ENCODE peak calls at places on chromosomes 2 and 18, in six cellular contexts. Q is sigmoid colon; I is GM23248; V is activated T-helper 1 cell treated with anti-CD3 and anti-CD28 coated beads, Interleukin-12 subunit alpha, Interleukin-12 subunit beta, Interleukin-2, Interleukin-4 antibody, amounts not matched to agents 30 ng/mL and 10 ng/mL and 1 ng/mL, durations not matched to agents 14 hours and 24 hours and 36 hours; M is aorta; A is activated CD8-positive, alpha-beta memory T cell treated with anti-CD3 and anti-CD28 coated beads for 24 hours. K is an unnamed sample.

GRCh38 chr2:144514731-144515424 is 5.0 kb downstream of the ZEB2 start:
- DNase-seq in Q (no peak), I (peak), V (no peak), M (no peak), A (no peak), K (no peak)

GRCh38 chr2:71785550-71785951 is 332.2 kb downstream of the DYSF start:
- DNase-seq in Q (no peak), I (no peak), V (no peak), M (no peak), A (peak), K (no peak)

GRCh38 chr18:26920644-26921043 is 55.1 kb upstream of the AQP4 start:
- DNase-seq in Q (no peak), I (no peak), V (no peak), M (no peak), A (no peak), K (no peak)

GRCh38 chr2:42054657-42055430 is 7.0 kb downstream of the PKDCC start:
- DNase-seq in Q (no peak), I (no peak), V (no peak), M (no peak), A (no peak), K (no peak)

GRCh38 chr2:126976721-126977328 is 78.1 kb downstream of the TEX51 start:
- DNase-seq in Q (no peak), I (no peak), V (no peak), M (no peak), A (no peak), K (no peak)

GRCh38 chr2:241852116-241852980 is 6.3 kb downstream of the PDCD1 start:
- DNase-seq in Q (peak), I (no peak), V (no peak), M (peak), A (peak), K (no peak)

GRCh38 chr18:32469190-32469611 is 1.5 kb downstream of the GAREM1 start:
- DNase-seq in Q (peak), I (peak), V (no peak), M (peak), A (no peak), K (peak)

GRCh38 chr2:101985101-101985792 is 6.5 kb upstream of the IL1R2 start:
- DNase-seq in Q (no peak), I (no peak), V (no peak), M (no peak), A (no peak), K (peak)

GRCh38 chr2:88666576-88666975 is 24.9 kb upstream of the RPIA start:
- DNase-seq in Q (no peak), I (no peak), V (no peak), M (no peak), A (no peak), K (peak)

GRCh38 chr2:240463274-240463865 is 27.9 kb downstream of the GPC1 start:
- DNase-seq in Q (peak), I (peak), V (no peak), M (peak), A (no peak), K (no peak)

GRCh38 chr2:28778392-28778791 is 26.8 kb downstream of the PPP1CB start:
- DNase-seq in Q (no peak), I (no peak), V (no peak), M (no peak), A (no peak), K (no peak)

GRCh38 chr18:77151791-77152517 is 19.4 kb upstream of the MBP start:
- DNase-seq in Q (no peak), I (no peak), V (no peak), M (no peak), A (peak), K (no peak)

GRCh38 chr2:239087041-239087710 is 239.3 kb downstream of the TWIST2 start:
- DNase-seq in Q (no peak), I (peak), V (no peak), M (no peak), A (no peak), K (no peak)

GRCh38 chr2:69191672-69192071 is 178.7 kb downstream of the ANTXR1 start:
- DNase-seq in Q (no peak), I (no peak), V (no peak), M (no peak), A (no peak), K (no peak)

GRCh38 chr2:65530547-65531320 is 98.3 kb upstream of the SPRED2 start:
- DNase-seq in Q (no peak), I (peak), V (no peak), M (no peak), A (no peak), K (no peak)